ENCODE peak calls at places on chromosome 13, in seven cellular contexts. X, S, D, Z, B, Q and J are unnamed samples.

GRCh38 chr13:28684257-28684656 is 25.3 kb downstream of the POMP start:
- DNase-seq in X (peak; percentile 14), S (peak; percentile 95), D (no peak), Z (no peak), B (no peak), Q (peak; percentile 37), J (no peak)

GRCh38 chr13:83085186-83085900 is 796.9 kb downstream of the SLITRK1 start:
- DNase-seq in X (peak; percentile 30), S (no peak), D (no peak), Z (no peak), B (no peak), Q (no peak), J (no peak)

GRCh38 chr13:27189192-27189591 is 17.6 kb upstream of the USP12 start:
- DNase-seq in X (no peak), S (no peak), D (no peak), Z (no peak), B (no peak), Q (no peak), J (no peak)

GRCh38 chr13:109737046-109737573 is 49.3 kb downstream of the IRS2 start:
- DNase-seq in X (no peak), S (no peak), D (no peak), Z (no peak), B (no peak), Q (peak; percentile 81), J (no peak)

GRCh38 chr13:25690582-25690981 is 318.8 kb downstream of the ATP8A2 start:
- DNase-seq in X (no peak), S (no peak), D (no peak), Z (no peak), B (no peak), Q (no peak), J (no peak)

GRCh38 chr13:64782459-64782858 is 2447.7 kb downstream of the PCDH9 start:
- DNase-seq in X (no peak), S (no peak), D (no peak), Z (no peak), B (no peak), Q (no peak), J (no peak)

GRCh38 chr13:31867709-31868108 is 128.4 kb downstream of the RXFP2 start:
- DNase-seq in X (no peak), S (no peak), D (no peak), Z (no peak), B (no peak), Q (no peak), J (no peak)

GRCh38 chr13:113834496-113835200 is 29.2 kb downstream of the GAS6 start:
- DNase-seq in X (no peak), S (no peak), D (no peak), Z (no peak), B (no peak), Q (no peak), J (no peak)

GRCh38 chr13:112445411-112446271 is 69.5 kb downstream of the SPACA7 start:
- DNase-seq in X (no peak), S (no peak), D (no peak), Z (no peak), B (peak; percentile 15), Q (no peak), J (no peak)

GRCh38 chr13:111917086-111917485 is 149.9 kb upstream of the SOX1 start:
- DNase-seq in X (no peak), S (no peak), D (no peak), Z (no peak), B (no peak), Q (no peak), J (no peak)

GRCh38 chr13:43574601-43575000 is 212.2 kb downstream of the ENOX1 start:
- DNase-seq in X (no peak), S (no peak), D (no peak), Z (no peak), B (no peak), Q (no peak), J (no peak)

GRCh38 chr13:112105884-112106283 is 38.9 kb downstream of the SOX1 start:
- DNase-seq in X (no peak), S (peak; percentile 82), D (no peak), Z (no peak), B (no peak), Q (peak; percentile 6), J (no peak)

GRCh38 chr13:84339456-84339855 is 457.2 kb upstream of the SLITRK1 start:
- DNase-seq in X (no peak), S (no peak), D (no peak), Z (no peak), B (no peak), Q (no peak), J (no peak)

GRCh38 chr13:40793339-40793738 is 3.9 kb downstream of the SLC25A15 start:
- DNase-seq in X (no peak), S (no peak), D (no peak), Z (no peak), B (no peak), Q (no peak), J (no peak)

GRCh38 chr13:100129605-100130004 is 40.7 kb downstream of the PCCA start:
- DNase-seq in X (no peak), S (peak; percentile 50), D (no peak), Z (no peak), B (peak; percentile 23), Q (no peak), J (no peak)

GRCh38 chr13:33351324-33351723 is 65.8 kb upstream of the STARD13 start:
- DNase-seq in X (peak; percentile 37), S (no peak), D (no peak), Z (no peak), B (peak; percentile 36), Q (no peak), J (no peak)

GRCh38 chr13:33349314-33349995 is 63.9 kb upstream of the STARD13 start:
- DNase-seq in X (peak; percentile 12), S (peak; percentile 36), D (no peak), Z (peak; percentile 33), B (peak; percentile 35), Q (no peak), J (peak; percentile 32)

GRCh38 chr13:33352023-33352422 is 66.5 kb upstream of the STARD13 start:
- DNase-seq in X (peak; percentile 62), S (no peak), D (no peak), Z (no peak), B (no peak), Q (no peak), J (no peak)

GRCh38 chr13:33348366-33348765 is 62.8 kb upstream of the STARD13 start:
- DNase-seq in X (no peak), S (no peak), D (no peak), Z (no peak), B (no peak), Q (no peak), J (no peak)

DNA sequence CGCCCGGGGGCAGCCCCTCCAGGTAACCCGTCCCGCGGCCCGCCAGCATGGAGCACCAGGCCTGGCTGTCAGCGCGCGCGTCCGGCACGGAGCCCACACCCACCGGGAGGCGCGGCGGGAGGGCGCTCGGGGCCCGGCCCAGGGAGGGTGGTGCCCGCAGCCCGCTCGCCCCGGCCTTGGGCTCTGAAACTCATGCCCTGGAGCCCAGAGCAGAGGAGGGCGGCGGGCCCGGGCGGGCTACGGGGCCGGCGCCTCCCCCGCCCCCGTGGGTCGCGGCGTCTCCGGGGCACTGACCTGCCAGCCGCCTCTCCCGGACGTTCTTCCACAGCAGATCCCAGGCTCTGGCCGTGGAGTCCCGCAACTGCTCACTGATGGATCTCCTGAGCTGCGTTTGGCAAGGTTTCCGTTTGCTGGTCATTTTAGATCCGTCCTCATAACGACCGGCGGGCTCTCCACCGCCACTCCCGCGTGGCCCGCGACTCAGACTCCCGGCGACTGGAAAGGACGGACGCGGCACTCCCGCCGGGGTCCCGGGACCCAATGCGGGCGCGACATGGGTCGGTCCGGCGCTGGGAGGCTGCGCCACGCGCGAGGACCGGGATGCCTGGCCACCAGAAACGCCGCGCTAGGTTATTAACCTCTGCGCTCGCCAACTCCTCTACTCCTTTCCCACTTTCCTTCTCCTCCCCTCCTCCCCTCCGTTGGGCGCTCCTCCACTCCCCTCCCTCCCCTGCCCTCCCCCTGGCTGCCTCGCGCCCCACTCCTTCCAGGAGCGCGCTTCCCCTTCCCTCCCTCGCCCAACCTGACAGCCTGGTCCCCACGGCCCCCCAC is 64.7 kb upstream of the STARD13 start:
- DNase-seq in X (peak; percentile 45), S (peak; percentile 51), D (peak; percentile 7), Z (peak; percentile 62), B (peak; percentile 59), Q (peak; percentile 44), J (no peak)
- H3K4me3 ChIP-seq in X (peak overlapping the region; percentile 69), S (peak overlapping the region; percentile 78), D (peak overlapping the region; percentile 81), Z (peak overlapping the region; percentile 76), B (peak overlapping the region; percentile 93), Q (peak overlapping the region; percentile 75), J (peak overlapping the region; percentile 51)

DNA sequence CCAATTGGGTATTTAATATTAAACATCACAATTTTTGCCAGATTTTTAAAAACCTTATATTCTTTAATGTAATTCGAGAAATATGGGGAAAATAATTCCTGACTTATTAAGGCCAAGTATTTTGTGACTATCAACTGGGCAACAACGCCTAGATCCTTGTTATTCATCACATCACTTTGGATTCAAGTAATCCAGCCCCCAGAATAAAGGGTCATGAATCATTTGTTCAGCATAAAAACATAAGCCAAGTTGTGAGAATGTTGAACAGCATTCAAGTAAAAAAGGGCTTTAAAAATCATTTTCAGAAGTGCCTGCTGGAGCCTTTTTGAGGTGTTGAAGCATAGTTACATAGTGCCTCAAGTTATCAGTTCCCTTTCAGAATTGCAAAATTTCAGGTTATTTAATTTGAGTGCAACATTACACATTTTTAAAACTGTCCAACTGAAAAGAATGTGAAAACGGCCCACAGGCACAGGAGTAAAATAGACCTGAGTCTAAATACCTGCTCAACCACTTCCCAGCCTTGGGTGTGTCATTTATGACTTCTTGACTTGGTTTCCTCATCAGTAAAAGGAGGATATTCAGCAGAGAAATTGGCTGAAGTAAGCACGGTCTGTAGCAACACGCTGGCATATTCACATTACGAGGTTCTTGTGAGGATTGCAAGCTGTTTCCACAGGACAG is 56.4 kb downstream of the MBNL2 start:
- DNase-seq in X (no peak), S (no peak), D (no peak), Z (no peak), B (no peak), Q (no peak), J (no peak)
- H3K4me1 ChIP-seq in X (peaks cover 26% of the 10 kb centered on the region), S (no peaks in the 10 kb centered on the region), D (peaks cover 85% of the 10 kb centered on the region), Z (peaks cover 48% of the 10 kb centered on the region), B (peaks cover 65% of the 10 kb centered on the region), Q (no peaks in the 10 kb centered on the region), J (no peaks in the 10 kb centered on the region)

GRCh38 chr13:24161980-24162517 is 1.5 kb downstream of the SPATA13 start:
- DNase-seq in X (no peak), S (no peak), D (no peak), Z (no peak), B (no peak), Q (no peak), J (no peak)
- H3K4me3 ChIP-seq in X (peak overlapping the region; percentile 80), S (peak overlapping the region; percentile 92), D (no peak overlapping the region), Z (no peak overlapping the region), B (peak overlapping the region; percentile 67), Q (no peak overlapping the region), J (peak overlapping the region; percentile 91)

GRCh38 chr13:74082741-74083160 is 51.5 kb downstream of the KLF12 start:
- DNase-seq in X (no peak), S (no peak), D (no peak), Z (no peak), B (no peak), Q (no peak), J (no peak)

GRCh38 chr13:74090869-74091605 is 43.2 kb downstream of the KLF12 start:
- DNase-seq in X (no peak), S (no peak), D (no peak), Z (no peak), B (no peak), Q (no peak), J (no peak)

GRCh38 chr13:74090397-74090796 is 43.8 kb downstream of the KLF12 start:
- DNase-seq in X (no peak), S (no peak), D (no peak), Z (no peak), B (no peak), Q (no peak), J (no peak)

GRCh38 chr13:74084375-74084902 is 49.8 kb downstream of the KLF12 start:
- DNase-seq in X (no peak), S (no peak), D (no peak), Z (no peak), B (no peak), Q (no peak), J (no peak)

GRCh38 chr13:74087304-74087703 is 46.9 kb downstream of the KLF12 start:
- DNase-seq in X (no peak), S (no peak), D (no peak), Z (no peak), B (no peak), Q (no peak), J (no peak)
- H3K4me1 ChIP-seq in X (peaks cover 3% of the 10 kb centered on the region), S (peaks cover 5% of the 10 kb centered on the region), D (peaks cover 3% of the 10 kb centered on the region), Z (no peaks in the 10 kb centered on the region), B (no peaks in the 10 kb centered on the region), Q (peaks cover 12% of the 10 kb centered on the region), J (peaks cover 6% of the 10 kb centered on the region)